ENCODE peak calls at places on chromosomes 4 and X, in nine cellular contexts. W is adrenal gland, M is lower leg skin, B is transverse colon, N is prostate gland, T is HCT116, P is heart left ventricle, K is A549, J is endothelial cell of umbilical vein. L is an unnamed sample.

GRCh38 chrX:56759736-56760409 is 30.8 kb downstream of the NBDY start:
- DNase-seq in W (no peak), M (peak), B (no peak), N (no peak), T (no peak), P (no peak), K (no peak), J (no peak), L (no peak)

GRCh38 chr4:48752726-48753125 is 27.4 kb downstream of the FRYL start:
- DNase-seq in W (no peak), M (peak), B (no peak), N (no peak), T (no peak), P (no peak), K (no peak), J (peak), L (no peak)

GRCh38 chrX:119729408-119730201 is 28.8 kb upstream of the SOWAHD start:
- DNase-seq in W (peak), M (peak), B (peak), N (peak), T (peak), P (peak), K (peak), J (peak), L (peak)

GRCh38 chr4:48902266-48902665 is 4.3 kb downstream of the OCIAD2 start:
- DNase-seq in W (no peak), M (no peak), B (peak), N (no peak), T (no peak), P (no peak), K (peak), J (no peak), L (peak)

GRCh38 chr4:161714022-161714751 is 449.6 kb downstream of the FSTL5 start:
- DNase-seq in W (no peak), M (no peak), B (no peak), N (no peak), T (peak), P (no peak), K (no peak), J (peak), L (peak)

GRCh38 chr4:13088726-13089658 is 395.1 kb downstream of the RAB28 start:
- DNase-seq in W (no peak), M (no peak), B (no peak), N (peak), T (no peak), P (no peak), K (no peak), J (no peak), L (no peak)

GRCh38 chr4:112296949-112297483 is at the start of gene ALPK1:
- DNase-seq in W (no peak), M (no peak), B (no peak), N (peak), T (peak), P (no peak), K (peak), J (peak), L (peak)

GRCh38 chr4:153997506-153997905 is 208.6 kb upstream of the SFRP2 start:
- DNase-seq in W (no peak), M (no peak), B (no peak), N (no peak), T (no peak), P (no peak), K (no peak), J (no peak), L (no peak)

GRCh38 chr4:154329268-154329858 is 162.2 kb downstream of the DCHS2 start:
- DNase-seq in W (no peak), M (no peak), B (no peak), N (no peak), T (no peak), P (no peak), K (peak), J (no peak), L (no peak)

GRCh38 chr4:41560112-41560511 is 22.2 kb downstream of the LIMCH1 start:
- DNase-seq in W (no peak), M (no peak), B (no peak), N (no peak), T (no peak), P (no peak), K (no peak), J (no peak), L (no peak)

GRCh38 chr4:932713-933070 is 432 bp downstream of the TMEM175 start:
- DNase-seq in W (no peak), M (no peak), B (no peak), N (no peak), T (no peak), P (no peak), K (no peak), J (no peak), L (no peak)

GRCh38 chr4:26067035-26067434 is 153.0 kb downstream of the SMIM20 start:
- DNase-seq in W (no peak), M (no peak), B (no peak), N (no peak), T (no peak), P (no peak), K (no peak), J (no peak), L (no peak)

GRCh38 chrX:23783569-23784486 is 855 bp downstream of the SAT1 start:
- DNase-seq in W (no peak), M (no peak), B (no peak), N (no peak), T (no peak), P (no peak), K (peak), J (peak), L (no peak)

GRCh38 chrX:153304988-153305736 is 16.4 kb downstream of the PNMA6F start:
- DNase-seq in W (no peak), M (peak), B (no peak), N (no peak), T (no peak), P (no peak), K (no peak), J (no peak), L (no peak)

GRCh38 chr4:165810726-165811125 is 62.3 kb upstream of the TLL1 start:
- DNase-seq in W (no peak), M (no peak), B (no peak), N (no peak), T (no peak), P (no peak), K (no peak), J (no peak), L (peak)

GRCh38 chr4:42306221-42307109 is 90.8 kb upstream of the SHISA3 start:
- DNase-seq in W (no peak), M (no peak), B (no peak), N (no peak), T (no peak), P (no peak), K (no peak), J (no peak), L (no peak)

GRCh38 chr4:134024251-134024650 is 177.3 kb downstream of the PABPC4L start:
- DNase-seq in W (no peak), M (no peak), B (no peak), N (peak), T (peak), P (no peak), K (peak), J (peak), L (no peak)

GRCh38 chr4:179867300-179867878 is 2375.8 kb upstream of the TENM3 start:
- DNase-seq in W (peak), M (no peak), B (peak), N (no peak), T (peak), P (no peak), K (peak), J (no peak), L (peak)

GRCh38 chrX:151538190-151539122 is 25.0 kb upstream of the PASD1 start:
- DNase-seq in W (no peak), M (no peak), B (no peak), N (no peak), T (no peak), P (no peak), K (peak), J (no peak), L (no peak)
- TF ChIP-seq POLR2A in W (no peak), M (no peak), B (no peak), N (no peak), T (no peak), P (no peak), K (no peak), J (no peak), L (no peak)

DNA sequence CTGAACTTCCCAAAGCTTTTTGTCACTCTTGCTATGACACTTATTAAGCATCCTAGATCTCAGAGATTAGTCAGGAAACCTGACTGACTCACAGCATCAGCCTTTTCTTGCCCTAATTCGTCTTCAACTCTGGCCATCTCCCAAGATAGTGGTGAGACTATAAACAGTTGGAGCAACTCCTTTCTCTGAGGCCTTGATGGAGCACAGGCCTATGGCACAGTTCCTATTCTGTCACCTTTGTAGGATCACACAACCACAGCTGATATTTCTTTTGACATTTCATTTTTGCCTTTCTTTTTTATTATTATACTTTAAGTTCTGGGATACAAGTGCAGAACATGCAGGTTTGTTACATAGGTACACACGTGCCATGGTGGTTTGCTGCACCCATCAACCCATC is 217.7 kb downstream of the PRR32 start:
- DNase-seq in W (peak), M (no peak), B (no peak), N (no peak), T (no peak), P (no peak), K (no peak), J (no peak), L (no peak)
- TF ChIP-seq POLR2A in W (no peak), M (no peak), B (no peak), N (no peak), T (no peak), P (no peak), K (no peak), J (no peak), L (no peak)

DNA sequence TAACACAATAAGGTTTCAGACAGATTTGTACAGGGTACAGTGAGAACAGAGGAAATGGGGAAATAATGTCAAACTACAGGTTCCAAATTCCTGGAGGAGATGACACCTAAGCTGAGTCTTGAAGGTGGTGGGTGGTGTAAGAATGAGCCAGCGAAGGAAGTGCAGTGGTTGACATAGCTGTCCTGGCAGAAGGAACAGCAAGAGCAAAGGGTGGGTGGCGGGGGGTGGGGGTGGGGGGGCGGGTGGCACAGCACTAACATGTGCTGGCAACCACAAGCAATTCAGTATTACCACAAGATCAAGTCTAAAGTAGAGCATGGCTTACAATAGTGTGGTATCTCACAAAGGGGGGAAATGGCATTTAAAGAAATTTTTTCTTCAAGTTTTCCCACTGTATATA is 13.1 kb upstream of the G3BP2 start:
- DNase-seq in W (no peak), M (no peak), B (no peak), N (no peak), T (no peak), P (no peak), K (no peak), J (no peak), L (no peak)
- TF ChIP-seq POLR2A in W (no peak), M (no peak), B (no peak), N (no peak), T (no peak), P (no peak), K (no peak), J (no peak), L (no peak)

GRCh38 chr4:103075894-103076776 is at the start of gene SLC9B2:
- DNase-seq in W (peak), M (peak), B (peak), N (peak), T (peak), P (peak), K (peak), J (peak), L (peak)
- TF ChIP-seq POLR2A in W (no peak), M (no peak), B (no peak), N (no peak), T (peak), P (no peak), K (peak), J (peak), L (peak)

GRCh38 chr4:147682755-147683154 is 1.2 kb downstream of the PRMT9 start:
- DNase-seq in W (no peak), M (no peak), B (no peak), N (no peak), T (no peak), P (no peak), K (no peak), J (peak), L (no peak)

GRCh38 chr4:147678796-147679549 is 5.0 kb downstream of the PRMT9 start:
- DNase-seq in W (no peak), M (no peak), B (no peak), N (no peak), T (peak), P (no peak), K (peak), J (no peak), L (no peak)

GRCh38 chr4:147683172-147683571 is 791 bp downstream of the PRMT9 start:
- DNase-seq in W (peak), M (no peak), B (peak), N (no peak), T (no peak), P (no peak), K (no peak), J (peak), L (no peak)

GRCh38 chr4:147689062-147689461 is 5.1 kb upstream of the PRMT9 start:
- DNase-seq in W (no peak), M (no peak), B (no peak), N (no peak), T (no peak), P (no peak), K (no peak), J (no peak), L (no peak)

GRCh38 chr4:147683717-147684700 is at the start of gene PRMT9:
- DNase-seq in W (peak), M (peak), B (peak), N (peak), T (peak), P (peak), K (peak), J (peak), L (peak)
- TF ChIP-seq POLR2A in W (peak), M (peak), B (peak), N (peak), T (peak), P (peak), K (peak), J (peak), L (peak)

GRCh38 chr4:54062392-54062791 is 2.0 kb downstream of the CHIC2 start:
- DNase-seq in W (no peak), M (no peak), B (no peak), N (no peak), T (no peak), P (no peak), K (no peak), J (no peak), L (no peak)
- TF ChIP-seq POLR2A in W (no peak), M (no peak), B (no peak), N (no peak), T (no peak), P (no peak), K (no peak), J (no peak), L (no peak)

GRCh38 chrX:49155900-49156837 is 6.4 kb upstream of the MAGIX start:
- DNase-seq in W (peak), M (peak), B (peak), N (peak), T (peak), P (peak), K (peak), J (peak), L (no peak)
- TF ChIP-seq POLR2A in W (peak), M (no peak), B (peak), N (peak), T (no peak), P (no peak), K (no peak), J (no peak), L (no peak)

GRCh38 chr4:24753519-24753918 is 41.9 kb upstream of the SOD3 start:
- DNase-seq in W (no peak), M (no peak), B (no peak), N (no peak), T (no peak), P (no peak), K (peak), J (no peak), L (peak)
- TF ChIP-seq POLR2A in W (no peak), M (no peak), B (no peak), N (no peak), T (no peak), P (no peak), K (no peak), J (no peak), L (no peak)

L was measured in H54.